ENCODE peak calls at places on chromosome 1, in six cellular contexts. F is H9, X is mesenchymal stem cell, G is trophoblast cell, Y is H1, N is IMR-90. R is an unnamed sample.
A peak's percentile ranks its signal among the peaks of the same experiment; 100 is the strongest.

GRCh38 chr1:14926818-14927555 is 226.6 kb upstream of the TMEM51 start:
- DNase-seq in F (no peak), X (no peak), G (no peak), Y (no peak), N (no peak), R (no peak)

GRCh38 chr1:235648407-235648907 is 1.1 kb downstream of the GNG4 start:
- DNase-seq in F (no peak), X (no peak), G (no peak), Y (no peak), N (no peak), R (no peak)

GRCh38 chr1:78779831-78780230 is 130.2 kb downstream of the IFI44 start:
- DNase-seq in F (no peak), X (no peak), G (no peak), Y (no peak), N (peak; percentile 48), R (no peak)

GRCh38 chr1:95086949-95087533 is 14.3 kb upstream of the ALG14 start:
- DNase-seq in F (peak; percentile 47), X (peak; percentile 91), G (peak; percentile 56), Y (no peak), N (peak; percentile 92), R (no peak)

GRCh38 chr1:155977607-155978324 is 581 bp downstream of the ARHGEF2 start:
- DNase-seq in F (peak; percentile 45), X (peak; percentile 38), G (peak; percentile 42), Y (peak; percentile 71), N (no peak), R (no peak)

GRCh38 chr1:222618001-222618879 is at the start of gene MIA3:
- DNase-seq in F (peak; percentile 29), X (peak; percentile 34), G (peak; percentile 10), Y (peak; percentile 81), N (peak; percentile 10), R (peak; percentile 70)

GRCh38 chr1:193884848-193885558 is 698.6 kb upstream of the B3GALT2 start:
- DNase-seq in F (peak; percentile 69), X (no peak), G (no peak), Y (no peak), N (no peak), R (no peak)

GRCh38 chr1:59967141-59967697 is 40.6 kb upstream of the CYP2J2 start:
- DNase-seq in F (no peak), X (peak; percentile 63), G (no peak), Y (no peak), N (peak; percentile 59), R (no peak)

GRCh38 chr1:161706483-161707347 is at the start of gene FCRLA:
- DNase-seq in F (no peak), X (peak; percentile 97), G (peak; percentile 9), Y (no peak), N (peak; percentile 97), R (no peak)

GRCh38 chr1:43952731-43953350 is 6.1 kb downstream of the IPO13 start:
- DNase-seq in F (peak; percentile 91), X (no peak), G (no peak), Y (peak; percentile 78), N (no peak), R (peak; percentile 55)

GRCh38 chr1:225880210-225880584 is 2.0 kb downstream of the TMEM63A start:
- DNase-seq in F (no peak), X (no peak), G (no peak), Y (no peak), N (no peak), R (no peak)
- H3K27ac ChIP-seq in F (no peak overlapping the region), X (no peak overlapping the region), G (no peak overlapping the region), Y (no peak overlapping the region), N (no peak overlapping the region), R (no peak overlapping the region)

DNA sequence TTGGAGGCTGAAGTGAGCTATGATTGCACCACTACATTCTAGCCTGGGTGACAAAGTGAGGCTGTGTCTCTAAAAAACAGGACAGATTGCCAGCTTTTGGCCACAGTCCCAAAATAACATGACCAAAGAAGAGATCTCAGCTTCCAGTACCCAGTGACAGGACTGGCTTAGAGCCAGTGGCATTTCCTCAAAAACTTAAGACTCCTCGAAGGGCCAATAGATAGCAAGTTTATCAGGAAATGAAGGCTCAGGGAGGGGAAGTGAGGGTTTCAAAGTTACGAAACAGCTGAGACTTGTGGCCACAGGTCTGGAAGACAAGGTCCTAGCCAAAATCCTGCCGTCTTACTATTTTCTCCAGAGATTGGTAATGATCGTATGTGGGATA is 6.3 kb upstream of the TMEM39B start:
- DNase-seq in F (no peak), X (peak; percentile 67), G (peak; percentile 53), Y (no peak), N (peak; percentile 79), R (no peak)
- H3K14ac ChIP-seq in F (no peak overlapping the region), X (no peak overlapping the region), G (no peak overlapping the region), Y (no peak overlapping the region), N (no peak overlapping the region), R (no peak overlapping the region)

GRCh38 chr1:45677751-45678245 is 8.5 kb downstream of the GPBP1L1 start:
- DNase-seq in F (no peak), X (no peak), G (no peak), Y (no peak), N (no peak), R (no peak)
- H3K27ac ChIP-seq in F (no peak overlapping the region), X (no peak overlapping the region), G (no peak overlapping the region), Y (no peak overlapping the region), N (no peak overlapping the region), R (no peak overlapping the region)

GRCh38 chr1:20787100-20787774 is at the start of gene HP1BP3:
- DNase-seq in F (peak; percentile 65), X (peak; percentile 77), G (peak; percentile 76), Y (peak; percentile 62), N (peak; percentile 62), R (peak; percentile 62)
- H3K14ac ChIP-seq in F (peak within 1 kb of the TSS; percentile 93), X (no peak within 1 kb of the TSS), G (peak within 1 kb of the TSS; percentile 97), Y (no peak within 1 kb of the TSS), N (peak within 1 kb of the TSS; percentile 99), R (peak within 1 kb of the TSS; percentile 100)

GRCh38 chr1:201883786-201884185 is 4.9 kb upstream of the SHISA4 start:
- DNase-seq in F (no peak), X (peak; percentile 43), G (peak; percentile 20), Y (no peak), N (peak; percentile 43), R (no peak)

GRCh38 chr1:201881617-201882016 is 7.1 kb upstream of the SHISA4 start:
- DNase-seq in F (no peak), X (no peak), G (no peak), Y (no peak), N (no peak), R (no peak)

GRCh38 chr1:201882665-201883132 is 6.0 kb upstream of the SHISA4 start:
- DNase-seq in F (no peak), X (peak; percentile 81), G (peak; percentile 43), Y (no peak), N (peak; percentile 87), R (no peak)

GRCh38 chr1:201883266-201883665 is 5.4 kb upstream of the SHISA4 start:
- DNase-seq in F (no peak), X (no peak), G (no peak), Y (no peak), N (no peak), R (no peak)

DNA sequence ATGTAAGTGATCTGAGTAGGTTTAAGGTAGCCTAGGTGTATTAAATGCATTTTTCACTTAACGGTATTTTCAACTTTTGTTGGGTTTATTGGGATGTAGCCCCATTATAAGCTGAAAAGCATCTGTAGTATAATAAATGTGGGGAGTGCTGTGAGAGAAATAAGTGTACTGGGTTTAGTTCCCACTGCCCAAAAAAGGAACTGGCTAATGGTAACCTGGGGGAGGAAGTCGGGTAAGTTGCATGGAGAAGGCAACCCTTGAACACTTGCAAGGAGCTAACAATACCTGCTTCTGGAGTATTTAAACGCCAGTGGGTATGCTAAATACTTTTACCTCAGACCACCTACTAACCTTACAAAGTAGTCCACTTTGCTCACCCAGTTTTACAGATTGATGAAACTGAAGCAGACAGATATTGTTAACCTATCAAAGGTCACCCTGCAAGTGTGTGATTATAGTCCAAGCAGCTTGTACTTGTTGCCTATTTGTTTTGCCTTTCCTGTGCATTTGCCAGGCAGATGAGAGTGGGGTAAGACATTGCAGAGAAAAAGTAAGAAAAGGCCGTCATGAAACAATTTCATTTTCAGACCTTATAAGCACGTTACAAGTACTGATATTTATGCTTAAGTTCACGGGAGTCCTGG is 7.6 kb upstream of the SHISA4 start:
- DNase-seq in F (no peak), X (no peak), G (no peak), Y (no peak), N (no peak), R (no peak)
- H3K27ac ChIP-seq in F (no peak overlapping the region), X (no peak overlapping the region), G (peak overlapping the region; percentile 12), Y (no peak overlapping the region), N (no peak overlapping the region), R (no peak overlapping the region)

GRCh38 chr1:200949626-200950025 is 54.9 kb downstream of the INAVA start:
- DNase-seq in F (no peak), X (no peak), G (no peak), Y (no peak), N (no peak), R (no peak)

GRCh38 chr1:200951016-200951415 is 56.3 kb downstream of the INAVA start:
- DNase-seq in F (no peak), X (no peak), G (peak; percentile 66), Y (no peak), N (peak; percentile 7), R (no peak)

GRCh38 chr1:200947059-200947566 is 52.4 kb downstream of the INAVA start:
- DNase-seq in F (no peak), X (no peak), G (no peak), Y (no peak), N (no peak), R (no peak)
- H3K14ac ChIP-seq in F (no peak overlapping the region), X (no peak overlapping the region), G (no peak overlapping the region), Y (no peak overlapping the region), N (no peak overlapping the region), R (no peak overlapping the region)

GRCh38 chr1:6953216-6953615 is 168.0 kb downstream of the CAMTA1 start:
- DNase-seq in F (no peak), X (no peak), G (no peak), Y (no peak), N (no peak), R (no peak)

GRCh38 chr1:6953874-6954502 is 168.7 kb downstream of the CAMTA1 start:
- DNase-seq in F (no peak), X (no peak), G (no peak), Y (no peak), N (no peak), R (no peak)

GRCh38 chr1:6948861-6949260 is 163.6 kb downstream of the CAMTA1 start:
- DNase-seq in F (no peak), X (peak; percentile 9), G (no peak), Y (no peak), N (peak; percentile 23), R (no peak)

GRCh38 chr1:6949991-6950765 is 164.9 kb downstream of the CAMTA1 start:
- DNase-seq in F (no peak), X (no peak), G (no peak), Y (no peak), N (no peak), R (no peak)

DNA sequence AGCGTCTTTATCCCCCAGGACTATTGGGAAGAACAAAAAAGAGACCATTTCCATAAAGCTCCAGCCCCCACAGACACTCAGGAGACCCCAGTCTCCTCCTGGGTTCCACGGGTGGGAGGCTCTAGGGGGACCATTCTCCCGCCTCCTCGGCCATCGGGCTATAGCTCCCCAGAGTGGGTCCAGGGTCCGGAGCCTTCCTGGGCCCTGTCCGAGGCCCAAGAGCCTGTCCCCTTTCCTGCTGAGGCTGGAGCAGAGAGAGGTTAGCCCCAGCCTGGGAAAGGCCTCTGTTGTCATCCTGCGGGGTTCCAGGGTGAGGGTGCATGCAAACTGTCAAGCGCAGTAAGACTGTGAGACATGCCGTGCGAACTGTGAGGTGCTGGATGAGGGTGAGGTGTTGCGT is 166.3 kb downstream of the CAMTA1 start:
- DNase-seq in F (no peak), X (no peak), G (no peak), Y (no peak), N (no peak), R (no peak)
- H3K27ac ChIP-seq in F (no peak overlapping the region), X (no peak overlapping the region), G (no peak overlapping the region), Y (no peak overlapping the region), N (no peak overlapping the region), R (no peak overlapping the region)

GRCh38 chr1:84436907-84437667 is 38.8 kb downstream of the DNASE2B start:
- DNase-seq in F (no peak), X (no peak), G (no peak), Y (no peak), N (no peak), R (no peak)
- H3K14ac ChIP-seq in F (no peak overlapping the region), X (no peak overlapping the region), G (no peak overlapping the region), Y (no peak overlapping the region), N (no peak overlapping the region), R (no peak overlapping the region)

R was measured in neuronal stem cell.